ENCODE peak calls at places on chromosomes 12 and 14, in six cellular contexts. R is stomach, W is ovary, I is A549, N is sigmoid colon, S is tibial nerve. H is an unnamed sample.

GRCh38 chr14:95346820-95347219 is 27.1 kb upstream of the CLMN start:
- DNase-seq in R (no peak), W (no peak), I (no peak), N (no peak), S (no peak), H (no peak)

GRCh38 chr14:77529213-77529612 is 30.6 kb upstream of the ISM2 start:
- DNase-seq in R (no peak), W (no peak), I (no peak), N (no peak), S (no peak), H (no peak)

GRCh38 chr12:125873031-125873430 is 807.8 kb downstream of the AACS start:
- DNase-seq in R (no peak), W (no peak), I (no peak), N (no peak), S (no peak), H (no peak)

GRCh38 chr14:56787530-56787929 is 22.7 kb downstream of the OTX2 start:
- DNase-seq in R (no peak), W (no peak), I (no peak), N (no peak), S (no peak), H (no peak)

GRCh38 chr12:79983492-79983891 is 48.6 kb upstream of the PPP1R12A start:
- DNase-seq in R (no peak), W (no peak), I (peak), N (no peak), S (no peak), H (no peak)

GRCh38 chr12:85681333-85681732 is 154.9 kb downstream of the RASSF9 start:
- DNase-seq in R (no peak), W (no peak), I (no peak), N (no peak), S (no peak), H (no peak)

GRCh38 chr12:32918890-32919791 is 22.6 kb upstream of the PKP2 start:
- DNase-seq in R (no peak), W (peak), I (peak), N (no peak), S (no peak), H (no peak)

GRCh38 chr12:116370004-116370404 is 92.5 kb upstream of the MED13L start:
- DNase-seq in R (no peak), W (no peak), I (peak), N (no peak), S (no peak), H (no peak)

GRCh38 chr12:8544295-8544694 is 3.6 kb upstream of the CLEC4E start:
- DNase-seq in R (peak), W (peak), I (peak), N (no peak), S (peak), H (no peak)

GRCh38 chr12:76836633-76837032 is 42.2 kb downstream of the CSRP2 start:
- DNase-seq in R (no peak), W (no peak), I (no peak), N (no peak), S (no peak), H (no peak)

GRCh38 chr12:43750814-43751213 is 7.8 kb downstream of the PUS7L start:
- DNase-seq in R (no peak), W (no peak), I (no peak), N (no peak), S (no peak), H (no peak)

GRCh38 chr12:70724444-70724843 is 87.2 kb upstream of the PTPRB start:
- DNase-seq in R (no peak), W (no peak), I (peak), N (no peak), S (no peak), H (no peak)

GRCh38 chr12:131220007-131220685 is 266.4 kb downstream of the ADGRD1 start:
- DNase-seq in R (no peak), W (no peak), I (no peak), N (no peak), S (no peak), H (no peak)

GRCh38 chr14:77243853-77244252 is 27.2 kb downstream of the NGB start:
- DNase-seq in R (no peak), W (no peak), I (no peak), N (no peak), S (no peak), H (no peak)

GRCh38 chr12:89352242-89352491 is 134 bp downstream of the DUSP6 start:
- DNase-seq in R (no peak), W (no peak), I (no peak), N (no peak), S (no peak), H (no peak)

GRCh38 chr12:117430246-117430645 is 68.8 kb upstream of the NOS1 start:
- DNase-seq in R (no peak), W (no peak), I (no peak), N (no peak), S (no peak), H (no peak)

GRCh38 chr14:68864301-68864810 is 71.5 kb upstream of the ZFP36L1 start:
- DNase-seq in R (no peak), W (no peak), I (no peak), N (no peak), S (no peak), H (no peak)

GRCh38 chr14:20143911-20144310 is 5.3 kb downstream of the OR4N5 start:
- DNase-seq in R (no peak), W (no peak), I (peak), N (no peak), S (no peak), H (no peak)

GRCh38 chr14:100688598-100689499 is 37.8 kb upstream of the DLK1 start:
- DNase-seq in R (no peak), W (no peak), I (peak), N (no peak), S (no peak), H (no peak)

GRCh38 chr14:69079188-69079742 is 73.7 kb downstream of the DCAF5 start:
- DNase-seq in R (no peak), W (no peak), I (peak), N (no peak), S (no peak), H (no peak)

GRCh38 chr12:3752741-3753486 is at the start of gene CRACR2A:
- DNase-seq in R (peak), W (peak), I (peak), N (peak), S (peak), H (peak)

GRCh38 chr14:105201928-105202513 is 20.9 kb upstream of the NUDT14 start:
- DNase-seq in R (no peak), W (no peak), I (no peak), N (no peak), S (no peak), H (no peak)

GRCh38 chr12:47740536-47741339 is 15.4 kb upstream of the ENDOU start:
- DNase-seq in R (no peak), W (no peak), I (no peak), N (no peak), S (no peak), H (no peak)

GRCh38 chr14:87497301-87497700 is 495.7 kb downstream of the GALC start:
- DNase-seq in R (no peak), W (no peak), I (no peak), N (no peak), S (no peak), H (no peak)

GRCh38 chr12:76183459-76184186 is 99.1 kb upstream of the NAP1L1 start:
- DNase-seq in R (no peak), W (no peak), I (peak), N (no peak), S (no peak), H (no peak)

GRCh38 chr12:65164774-65165173 is 4.6 kb upstream of the LEMD3 start:
- DNase-seq in R (no peak), W (no peak), I (no peak), N (no peak), S (no peak), H (no peak)

GRCh38 chr14:21768116-21768874 is 94.7 kb upstream of the OR4E1 start:
- DNase-seq in R (no peak), W (no peak), I (peak), N (no peak), S (no peak), H (no peak)

GRCh38 chr12:131269551-131269950 is 315.8 kb downstream of the ADGRD1 start:
- DNase-seq in R (no peak), W (no peak), I (no peak), N (no peak), S (no peak), H (no peak)

GRCh38 chr12:20272801-20273200 is 95.5 kb upstream of the PDE3A start:
- DNase-seq in R (no peak), W (no peak), I (no peak), N (no peak), S (no peak), H (no peak)

GRCh38 chr12:107903377-107904061 is 129.0 kb downstream of the ASCL4 start:
- DNase-seq in R (peak), W (peak), I (peak), N (no peak), S (peak), H (no peak)

GRCh38 chr12:70052931-70053497 is 190.2 kb upstream of the CNOT2 start:
- DNase-seq in R (peak), W (no peak), I (peak), N (peak), S (no peak), H (peak)

GRCh38 chr14:91144425-91145145 is 30.7 kb downstream of the DGLUCY start:
- DNase-seq in R (no peak), W (no peak), I (no peak), N (no peak), S (no peak), H (no peak)

GRCh38 chr12:21940972-21941521 is at the start of gene ABCC9:
- DNase-seq in R (peak), W (peak), I (no peak), N (peak), S (peak), H (peak)

GRCh38 chr14:73460691-73461127 is 2.4 kb upstream of the NUMB start:
- DNase-seq in R (no peak), W (no peak), I (no peak), N (no peak), S (no peak), H (no peak)

GRCh38 chr12:93530358-93530757 is 42.1 kb upstream of the SOCS2 start:
- DNase-seq in R (peak), W (no peak), I (no peak), N (no peak), S (no peak), H (no peak)

GRCh38 chr12:9741726-9742125 is 8.8 kb upstream of the CLECL1 start:
- DNase-seq in R (peak), W (no peak), I (no peak), N (no peak), S (no peak), H (no peak)

GRCh38 chr12:124913474-124914391 is 717 bp downstream of the UBC start:
- DNase-seq in R (peak), W (peak), I (peak), N (peak), S (peak), H (peak)

GRCh38 chr12:9798008-9798619 is 29.2 kb upstream of the KLRF1 start:
- DNase-seq in R (peak), W (no peak), I (peak), N (no peak), S (no peak), H (no peak)

GRCh38 chr12:57237952-57238853 is 8.7 kb downstream of the SHMT2 start:
- DNase-seq in R (no peak), W (no peak), I (no peak), N (peak), S (no peak), H (no peak)

GRCh38 chr14:88550078-88550477 is 4.7 kb downstream of the PTPN21 start:
- DNase-seq in R (no peak), W (no peak), I (no peak), N (peak), S (no peak), H (no peak)

GRCh38 chr14:88551936-88552565 is 2.8 kb downstream of the PTPN21 start:
- DNase-seq in R (no peak), W (peak), I (no peak), N (peak), S (no peak), H (no peak)

GRCh38 chr14:88553886-88554457 is 835 bp downstream of the PTPN21 start:
- DNase-seq in R (no peak), W (no peak), I (no peak), N (no peak), S (no peak), H (no peak)

GRCh38 chr14:88552859-88553258 is 1.9 kb downstream of the PTPN21 start:
- DNase-seq in R (no peak), W (no peak), I (no peak), N (no peak), S (no peak), H (no peak)

DNA sequence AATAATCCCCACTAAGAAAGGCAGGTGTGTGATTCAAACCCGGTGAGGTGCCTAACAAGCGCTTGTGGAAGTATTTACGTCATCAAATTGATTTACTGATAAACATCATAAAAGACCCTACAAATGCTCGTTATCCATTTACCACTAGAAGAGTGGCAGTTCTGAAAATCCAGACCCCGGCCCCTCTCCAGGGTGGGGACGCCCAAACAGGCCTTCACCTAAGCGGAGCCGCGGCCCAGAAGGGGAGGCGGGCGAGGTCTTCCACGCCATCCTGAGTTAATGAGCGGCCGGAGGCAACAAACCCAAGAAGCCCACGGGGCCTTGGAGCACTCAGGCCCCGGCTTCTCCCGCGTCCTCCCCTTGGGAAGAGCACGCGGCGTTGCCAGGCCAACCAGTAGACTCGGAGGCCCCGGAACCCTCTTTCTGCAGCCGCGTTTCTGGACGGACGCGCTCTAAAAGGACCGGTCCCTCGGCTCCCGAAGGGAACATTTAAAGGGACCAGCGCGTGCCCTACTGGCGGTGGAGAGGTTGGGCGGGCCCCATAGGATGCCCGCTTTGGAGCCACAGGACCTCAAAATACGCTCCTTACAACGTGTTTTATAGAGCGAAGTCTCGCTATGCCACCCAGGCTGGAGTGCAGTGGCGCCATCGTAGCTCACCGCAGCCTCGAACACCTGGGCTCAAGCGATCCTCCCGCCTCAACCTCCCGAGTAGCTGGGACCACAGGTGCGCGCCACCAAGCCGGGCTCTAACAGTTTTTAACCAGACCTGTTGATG is 3.5 kb downstream of the PTPN21 start:
- DNase-seq in R (peak), W (peak), I (peak), N (peak), S (peak), H (no peak)
- TF ChIP-seq CTCF in R (no peak), W (peak), I (peak), N (no peak), S (peak), H (peak)

DNA sequence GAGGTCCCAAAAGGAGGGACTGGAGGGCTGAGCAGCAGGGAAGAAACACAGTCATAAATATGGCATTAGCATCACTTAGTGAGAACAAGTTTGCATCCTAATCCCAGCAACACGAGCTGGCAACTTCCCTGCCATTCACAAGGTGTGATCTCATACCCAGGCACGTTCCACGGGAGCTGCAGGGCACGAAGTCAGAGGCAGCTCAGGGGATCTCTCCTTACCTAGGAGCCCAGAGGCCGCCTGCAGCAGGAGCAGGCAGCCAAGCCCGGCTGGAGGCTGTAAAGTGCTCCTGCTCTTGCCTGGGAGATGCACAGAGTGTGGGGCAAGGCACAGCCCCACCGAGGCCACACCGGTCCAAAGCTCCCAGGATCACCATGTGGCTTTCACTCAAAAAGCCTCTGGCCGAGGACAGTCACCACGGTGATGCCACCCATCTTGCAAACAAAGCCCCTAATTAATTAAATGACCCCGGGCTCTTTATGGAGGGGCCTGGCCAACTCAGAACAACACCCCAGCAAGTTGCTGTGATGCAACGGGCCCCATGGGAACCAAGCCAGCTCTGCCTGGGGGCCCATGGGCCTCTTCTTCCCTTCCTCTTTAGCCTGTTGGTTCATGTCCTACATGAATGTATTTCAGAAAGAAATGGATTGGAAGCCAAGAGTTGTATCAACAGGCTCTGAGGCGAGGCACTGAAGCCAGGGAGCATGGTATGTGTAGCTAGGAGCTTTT is 26.5 kb downstream of the NUAK1 start:
- DNase-seq in R (no peak), W (no peak), I (no peak), N (no peak), S (no peak), H (no peak)
- H3K27ac ChIP-seq in R (no peak), W (peak), I (peak), N (peak), S (no peak), H (peak)

DNA sequence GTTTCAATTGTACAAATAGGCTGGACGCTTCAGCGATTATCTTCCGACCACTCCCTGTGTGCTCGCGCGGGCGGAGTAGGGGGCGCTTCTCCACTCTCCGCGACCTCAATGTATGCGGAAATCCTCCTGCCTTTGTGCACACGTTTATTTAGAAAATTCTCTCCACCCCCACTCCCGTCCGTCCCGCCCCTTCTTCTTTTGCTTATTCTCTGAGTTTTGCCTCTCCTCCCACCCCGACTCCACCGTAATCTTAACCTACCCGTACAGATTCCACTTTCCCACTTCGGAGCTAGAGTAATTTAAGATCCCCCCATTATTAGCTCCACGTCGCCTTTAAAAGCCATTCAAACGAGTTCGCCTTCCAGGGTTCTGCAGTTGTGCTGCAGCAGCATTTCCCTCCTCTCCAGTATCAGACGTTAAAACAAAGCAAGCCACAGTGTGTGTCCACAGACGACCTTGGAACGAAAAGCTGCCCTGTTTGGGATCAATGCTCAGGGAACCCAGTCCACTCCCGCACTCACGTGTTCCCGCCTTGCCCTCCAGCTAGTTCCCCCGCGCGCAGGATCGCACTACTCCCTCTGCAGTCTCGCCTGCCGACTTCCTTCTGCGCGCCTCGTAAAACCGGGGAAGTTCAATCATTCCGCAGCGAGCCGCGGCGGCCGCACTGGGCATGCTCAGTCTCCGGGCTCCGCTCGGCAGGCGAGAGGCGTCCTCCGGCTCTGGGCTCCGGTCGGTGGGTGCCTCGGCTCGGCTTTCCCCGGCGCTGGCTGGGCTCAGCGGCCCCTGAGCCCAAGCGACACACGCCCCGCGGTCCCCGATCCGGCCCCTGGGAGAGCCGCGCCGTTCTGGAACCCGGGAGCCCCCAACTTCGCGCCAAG is at the start of gene ANO6:
- DNase-seq in R (peak), W (peak), I (peak), N (peak), S (peak), H (peak)
- TF ChIP-seq EP300 in R (no peak), W (no peak), I (no peak), N (no peak), S (no peak), H (no peak)

DNA sequence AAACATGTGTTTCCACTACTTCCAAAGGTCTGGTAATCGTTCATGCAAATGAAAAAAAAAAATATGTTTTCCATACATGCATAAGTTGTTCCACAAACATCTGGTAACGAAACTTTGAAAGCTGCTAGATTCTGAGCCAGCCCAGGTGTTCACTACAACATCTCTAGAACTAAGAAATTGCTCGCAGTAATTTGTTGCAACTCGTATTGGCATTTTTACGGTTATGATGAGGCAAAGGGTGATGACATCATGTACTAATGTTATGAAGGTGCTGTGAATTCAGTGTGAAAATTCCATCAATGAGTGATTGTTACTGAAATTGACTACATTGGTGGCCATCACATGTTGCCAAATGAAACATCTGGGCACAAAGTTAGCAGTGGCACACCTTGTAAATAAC is 31.9 kb upstream of the CCDC91 start:
- DNase-seq in R (no peak), W (no peak), I (no peak), N (no peak), S (no peak), H (no peak)
- TF ChIP-seq CTCF in R (no peak), W (no peak), I (no peak), N (no peak), S (no peak), H (no peak)

GRCh38 chr14:61463664-61464063 is 142.3 kb downstream of the PRKCH start:
- DNase-seq in R (no peak), W (no peak), I (no peak), N (no peak), S (no peak), H (no peak)
- H3K27ac ChIP-seq in R (no peak), W (no peak), I (peak), N (no peak), S (no peak), H (no peak)

DNA sequence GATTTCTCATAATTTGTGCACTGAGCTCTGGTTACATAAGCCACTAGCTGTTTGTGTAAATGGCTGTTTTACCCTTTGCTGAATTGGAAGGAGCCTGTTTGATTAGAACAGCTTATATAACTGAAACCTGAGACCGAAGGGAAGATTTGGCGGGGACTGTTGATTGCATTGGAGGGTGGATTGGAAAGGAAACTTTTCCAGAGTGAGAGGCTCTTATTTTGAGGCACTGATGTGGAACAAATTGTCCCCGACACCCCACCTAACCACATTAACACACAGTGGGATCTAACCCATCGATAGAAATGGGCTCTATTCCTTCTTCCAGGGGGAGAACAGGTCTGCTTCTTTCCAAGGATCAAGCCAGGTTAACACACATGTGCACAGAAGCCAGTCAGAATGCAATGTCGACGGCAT is 51.7 kb downstream of the TMEM30B start:
- DNase-seq in R (peak), W (no peak), I (no peak), N (no peak), S (no peak), H (no peak)
- TF ChIP-seq EP300 in R (no peak), W (no peak), I (no peak), N (no peak), S (no peak), H (no peak)

H was measured in esophagus muscularis mucosa.